ENCODE peak calls at places on chromosomes 6 and 20, in five cellular contexts. One of them, this sample, is unnamed.
A peak's percentile ranks its signal among the peaks of the same experiment; 100 is the strongest.

GRCh38 chr6:158143700-158144099 is 24.4 kb downstream of the SERAC1 start:
- DNase-seq in body of pancreas: no peak
- DNase-seq in CD8-positive, alpha-beta memory T cell: no peak
- DNase-seq in HCT116: no peak
- DNase-seq in psoas muscle: no peak
- DNase-seq in this sample: no peak

GRCh38 chr20:56518126-56518525 is 6.4 kb upstream of the FAM209A start:
- DNase-seq in body of pancreas: no peak
- DNase-seq in CD8-positive, alpha-beta memory T cell: no peak
- DNase-seq in HCT116: no peak
- DNase-seq in psoas muscle: no peak
- DNase-seq in this sample: no peak

GRCh38 chr6:53984163-53984562 is 127.1 kb upstream of the MLIP start:
- DNase-seq in body of pancreas: no peak
- DNase-seq in CD8-positive, alpha-beta memory T cell: no peak
- DNase-seq in HCT116: peak; percentile 86
- DNase-seq in psoas muscle: no peak
- DNase-seq in this sample: no peak

GRCh38 chr20:19504251-19504650 is 253.8 kb upstream of the RIN2 start:
- DNase-seq in body of pancreas: no peak
- DNase-seq in CD8-positive, alpha-beta memory T cell: no peak
- DNase-seq in HCT116: no peak
- DNase-seq in psoas muscle: no peak
- DNase-seq in this sample: no peak

GRCh38 chr20:32288225-32288849 is 10.9 kb downstream of the KIF3B start:
- DNase-seq in body of pancreas: no peak
- DNase-seq in CD8-positive, alpha-beta memory T cell: no peak
- DNase-seq in HCT116: no peak
- DNase-seq in psoas muscle: no peak
- DNase-seq in this sample: no peak

GRCh38 chr6:14858808-14859207 is 387.1 kb upstream of the JARID2 start:
- DNase-seq in body of pancreas: no peak
- DNase-seq in CD8-positive, alpha-beta memory T cell: no peak
- DNase-seq in HCT116: no peak
- DNase-seq in psoas muscle: no peak
- DNase-seq in this sample: no peak

GRCh38 chr6:117483004-117483644 is 650 bp downstream of the DCBLD1 start:
- DNase-seq in body of pancreas: peak; percentile 72
- DNase-seq in CD8-positive, alpha-beta memory T cell: no peak
- DNase-seq in HCT116: no peak
- DNase-seq in psoas muscle: peak; percentile 83
- DNase-seq in this sample: no peak

GRCh38 chr6:144581807-144582537 is 296.8 kb downstream of the UTRN start:
- DNase-seq in body of pancreas: no peak
- DNase-seq in CD8-positive, alpha-beta memory T cell: no peak
- DNase-seq in HCT116: peak; percentile 27
- DNase-seq in psoas muscle: no peak
- DNase-seq in this sample: no peak

GRCh38 chr6:68680244-68680643 is 45.2 kb downstream of the ADGRB3 start:
- DNase-seq in body of pancreas: no peak
- DNase-seq in CD8-positive, alpha-beta memory T cell: no peak
- DNase-seq in HCT116: no peak
- DNase-seq in psoas muscle: no peak
- DNase-seq in this sample: no peak

GRCh38 chr6:155050311-155050710 is 55.2 kb downstream of the TIAM2 start:
- DNase-seq in body of pancreas: no peak
- DNase-seq in CD8-positive, alpha-beta memory T cell: no peak
- DNase-seq in HCT116: no peak
- DNase-seq in psoas muscle: no peak
- DNase-seq in this sample: no peak

GRCh38 chr6:166672624-166673165 is 45.6 kb upstream of the RPS6KA2 start:
- DNase-seq in body of pancreas: no peak
- DNase-seq in CD8-positive, alpha-beta memory T cell: no peak
- DNase-seq in HCT116: no peak
- DNase-seq in psoas muscle: no peak
- DNase-seq in this sample: no peak

GRCh38 chr20:11849976-11850670 is 67.6 kb upstream of the BTBD3 start:
- DNase-seq in body of pancreas: no peak
- DNase-seq in CD8-positive, alpha-beta memory T cell: no peak
- DNase-seq in HCT116: peak; percentile 8
- DNase-seq in psoas muscle: peak; percentile 46
- DNase-seq in this sample: no peak

GRCh38 chr6:33314515-33314942 is 651 bp upstream of the TAPBP start:
- DNase-seq in body of pancreas: peak; percentile 56
- DNase-seq in CD8-positive, alpha-beta memory T cell: peak; percentile 74
- DNase-seq in HCT116: no peak
- DNase-seq in psoas muscle: peak; percentile 68
- DNase-seq in this sample: no peak

GRCh38 chr20:39632176-39632575 is 670.0 kb downstream of the DHX35 start:
- DNase-seq in body of pancreas: no peak
- DNase-seq in CD8-positive, alpha-beta memory T cell: no peak
- DNase-seq in HCT116: no peak
- DNase-seq in psoas muscle: no peak
- DNase-seq in this sample: no peak

DNA sequence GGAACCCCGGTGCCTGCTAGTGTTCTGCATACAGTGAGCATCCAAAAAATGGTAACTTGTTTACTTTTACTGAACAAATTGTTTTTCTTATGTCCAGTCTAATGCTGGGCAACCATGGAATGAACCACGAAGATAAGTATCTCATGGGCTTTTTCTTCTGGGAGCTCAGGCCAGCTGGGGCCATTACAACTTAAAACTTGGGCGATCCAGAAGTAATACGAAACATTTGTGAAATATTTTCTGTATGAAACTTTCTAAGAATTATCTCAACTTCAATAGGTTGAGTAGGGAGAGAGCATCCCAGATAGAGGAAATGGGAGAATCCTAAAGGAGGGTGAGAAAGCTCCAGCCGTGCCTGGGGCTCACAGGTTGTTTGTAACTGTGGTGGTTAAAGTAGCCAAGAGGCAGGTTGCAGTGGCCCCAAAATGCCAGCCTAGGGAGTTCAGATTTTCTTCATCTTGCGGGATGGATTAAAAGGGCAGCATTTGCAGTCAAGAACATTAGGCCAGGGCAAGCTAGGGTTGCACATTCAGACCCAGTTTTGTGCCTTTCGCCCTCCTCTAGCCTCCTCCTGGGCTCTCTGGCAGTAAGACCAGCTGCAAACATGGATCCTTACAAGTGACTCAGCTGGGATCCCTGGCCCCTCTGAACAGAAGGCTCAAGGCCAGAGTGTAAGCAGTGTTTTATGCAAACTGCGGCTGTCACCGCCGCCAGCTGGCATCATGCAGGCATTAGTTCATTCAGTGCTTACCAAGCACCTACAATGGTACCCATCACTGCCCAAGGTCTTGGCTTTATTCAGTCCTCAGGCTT is 41.5 kb downstream of the ELMO2 start:
- DNase-seq in body of pancreas: no peak
- DNase-seq in CD8-positive, alpha-beta memory T cell: no peak
- DNase-seq in HCT116: no peak
- DNase-seq in psoas muscle: no peak
- DNase-seq in this sample: no peak
- H3K4me1 ChIP-seq in body of pancreas: peaks cover 43% of the 10 kb centered on the region
- H3K4me1 ChIP-seq in CD8-positive, alpha-beta memory T cell: peaks cover 63% of the 10 kb centered on the region
- H3K4me1 ChIP-seq in HCT116: peaks cover 6% of the 10 kb centered on the region
- H3K4me1 ChIP-seq in psoas muscle: peaks cover 34% of the 10 kb centered on the region
- H3K4me1 ChIP-seq in this sample: no peaks in the 10 kb centered on the region

GRCh38 chr20:38472513-38473352 is at the start of gene RALGAPB:
- DNase-seq in body of pancreas: peak; percentile 99
- DNase-seq in CD8-positive, alpha-beta memory T cell: peak; percentile 98
- DNase-seq in HCT116: peak; percentile 98
- DNase-seq in psoas muscle: peak; percentile 100
- DNase-seq in this sample: peak; percentile 100

GRCh38 chr20:38471245-38471644 is 1.4 kb upstream of the RALGAPB start:
- DNase-seq in body of pancreas: no peak
- DNase-seq in CD8-positive, alpha-beta memory T cell: no peak
- DNase-seq in HCT116: no peak
- DNase-seq in psoas muscle: no peak
- DNase-seq in this sample: no peak

GRCh38 chr20:38471987-38472512 is 593 bp upstream of the RALGAPB start:
- DNase-seq in body of pancreas: no peak
- DNase-seq in CD8-positive, alpha-beta memory T cell: no peak
- DNase-seq in HCT116: no peak
- DNase-seq in psoas muscle: no peak
- DNase-seq in this sample: no peak

GRCh38 chr20:38477747-38478146 is 5.1 kb downstream of the RALGAPB start:
- DNase-seq in body of pancreas: no peak
- DNase-seq in CD8-positive, alpha-beta memory T cell: no peak
- DNase-seq in HCT116: no peak
- DNase-seq in psoas muscle: no peak
- DNase-seq in this sample: no peak

GRCh38 chr20:38473353-38473795 is 731 bp downstream of the RALGAPB start:
- DNase-seq in body of pancreas: peak; percentile 53
- DNase-seq in CD8-positive, alpha-beta memory T cell: no peak
- DNase-seq in HCT116: no peak
- DNase-seq in psoas muscle: no peak
- DNase-seq in this sample: no peak
- H3K27ac ChIP-seq in body of pancreas: peak overlapping the region; percentile 95
- H3K27ac ChIP-seq in CD8-positive, alpha-beta memory T cell: peak overlapping the region; percentile 86
- H3K27ac ChIP-seq in HCT116: peak overlapping the region; percentile 85
- H3K27ac ChIP-seq in psoas muscle: peak overlapping the region; percentile 90
- H3K27ac ChIP-seq in this sample: no peak overlapping the region

GRCh38 chr6:156864557-156864956 is 87.4 kb downstream of the ARID1B start:
- DNase-seq in body of pancreas: no peak
- DNase-seq in CD8-positive, alpha-beta memory T cell: no peak
- DNase-seq in HCT116: no peak
- DNase-seq in psoas muscle: no peak
- DNase-seq in this sample: no peak
- H3K4me1 ChIP-seq in body of pancreas: peaks cover 24% of the 10 kb centered on the region
- H3K4me1 ChIP-seq in CD8-positive, alpha-beta memory T cell: peaks cover 19% of the 10 kb centered on the region
- H3K4me1 ChIP-seq in HCT116: no peaks in the 10 kb centered on the region
- H3K4me1 ChIP-seq in psoas muscle: peaks cover 91% of the 10 kb centered on the region
- H3K4me1 ChIP-seq in this sample: peaks cover 4% of the 10 kb centered on the region

DNA sequence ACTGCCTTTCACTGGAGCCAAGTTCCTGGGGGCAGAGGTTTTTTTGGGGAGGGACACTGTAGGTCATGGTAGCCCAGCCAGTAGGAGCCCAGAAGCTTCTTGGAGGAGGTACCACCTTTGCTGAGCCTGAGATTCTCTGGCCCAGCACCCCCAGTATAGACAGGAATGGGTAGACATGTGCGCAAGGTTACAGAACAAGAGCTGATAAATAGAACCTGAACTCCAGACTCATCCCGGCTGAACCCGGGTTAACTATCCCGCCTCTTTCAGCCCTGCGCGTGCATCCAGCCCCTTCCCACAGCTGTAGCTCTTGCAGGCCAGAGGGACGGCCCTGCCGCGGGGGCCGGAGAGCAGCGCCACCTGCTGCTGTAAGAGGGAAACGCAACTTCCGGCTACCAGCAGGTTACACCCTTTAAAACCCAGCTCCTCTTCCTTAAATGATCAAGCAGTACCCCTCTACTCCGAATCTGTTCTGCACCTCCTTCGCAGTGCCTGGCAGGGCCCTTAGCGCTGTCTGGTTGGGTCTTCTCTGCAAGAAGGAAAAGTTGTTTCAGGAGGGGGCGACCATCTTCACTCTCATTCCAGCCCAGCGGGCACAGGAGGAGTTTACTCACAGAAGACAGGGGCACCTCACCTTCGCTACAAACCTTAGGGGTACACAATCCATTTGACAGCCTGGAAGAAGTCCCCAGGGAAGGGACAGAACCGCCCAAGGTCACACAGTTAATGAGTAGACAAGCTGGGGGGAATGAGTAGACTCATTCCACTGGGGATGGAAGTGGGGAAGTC is 7.5 kb downstream of the SRXN1 start:
- DNase-seq in body of pancreas: peak; percentile 75
- DNase-seq in CD8-positive, alpha-beta memory T cell: peak; percentile 51
- DNase-seq in HCT116: peak; percentile 41
- DNase-seq in psoas muscle: peak; percentile 83
- DNase-seq in this sample: peak; percentile 82
- H3K27ac ChIP-seq in body of pancreas: no peak overlapping the region
- H3K27ac ChIP-seq in CD8-positive, alpha-beta memory T cell: no peak overlapping the region
- H3K27ac ChIP-seq in HCT116: peak overlapping the region; percentile 16
- H3K27ac ChIP-seq in psoas muscle: peak overlapping the region; percentile 42
- H3K27ac ChIP-seq in this sample: no peak overlapping the region

DNA sequence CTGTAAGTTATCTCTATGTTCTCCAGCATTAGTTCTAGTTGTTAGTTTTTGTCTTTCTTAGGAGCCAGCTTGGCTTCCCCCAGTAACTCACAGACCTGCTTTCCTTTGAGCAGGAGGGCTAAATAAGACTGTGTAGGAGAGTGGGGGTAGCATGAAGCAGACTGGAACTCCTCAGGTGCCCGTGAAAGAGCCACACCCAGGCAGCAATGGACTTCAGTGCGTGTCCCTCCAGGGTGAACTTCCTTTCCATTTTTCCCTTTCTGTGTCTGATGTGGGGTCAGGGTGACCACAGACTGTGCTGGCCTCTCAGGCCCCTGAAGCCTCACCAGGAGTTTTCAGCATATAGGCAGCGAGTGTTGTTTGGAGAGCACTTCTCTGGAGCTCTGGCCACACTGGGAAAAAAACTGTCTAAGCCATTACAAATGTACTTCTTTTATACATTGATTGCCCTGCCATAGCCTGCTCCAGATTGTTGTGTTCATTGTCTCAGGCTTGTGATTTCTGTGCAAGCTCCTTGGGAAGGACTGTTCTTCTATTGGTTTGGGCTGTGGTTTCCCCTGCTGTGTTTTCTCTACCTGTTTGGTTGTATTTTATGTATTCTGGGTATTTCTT is 55.7 kb downstream of the SH3BGRL2 start:
- DNase-seq in body of pancreas: no peak
- DNase-seq in CD8-positive, alpha-beta memory T cell: no peak
- DNase-seq in HCT116: no peak
- DNase-seq in psoas muscle: no peak
- DNase-seq in this sample: no peak
- H3K4me1 ChIP-seq in body of pancreas: peaks cover 40% of the 10 kb centered on the region
- H3K4me1 ChIP-seq in CD8-positive, alpha-beta memory T cell: no peaks in the 10 kb centered on the region
- H3K4me1 ChIP-seq in HCT116: no peaks in the 10 kb centered on the region
- H3K4me1 ChIP-seq in psoas muscle: peaks cover 7% of the 10 kb centered on the region
- H3K4me1 ChIP-seq in this sample: no peaks in the 10 kb centered on the region

GRCh38 chr6:157070403-157071107 is 252.8 kb downstream of the TMEM242 start:
- DNase-seq in body of pancreas: no peak
- DNase-seq in CD8-positive, alpha-beta memory T cell: no peak
- DNase-seq in HCT116: no peak
- DNase-seq in psoas muscle: no peak
- DNase-seq in this sample: no peak
- H3K27ac ChIP-seq in body of pancreas: no peak overlapping the region
- H3K27ac ChIP-seq in CD8-positive, alpha-beta memory T cell: no peak overlapping the region
- H3K27ac ChIP-seq in HCT116: no peak overlapping the region
- H3K27ac ChIP-seq in psoas muscle: no peak overlapping the region
- H3K27ac ChIP-seq in this sample: no peak overlapping the region

GRCh38 chr6:35046098-35046497 is 95.0 kb downstream of the TCP11 start:
- DNase-seq in body of pancreas: no peak
- DNase-seq in CD8-positive, alpha-beta memory T cell: no peak
- DNase-seq in HCT116: no peak
- DNase-seq in psoas muscle: no peak
- DNase-seq in this sample: no peak
- H3K4me1 ChIP-seq in body of pancreas: peaks cover 57% of the 10 kb centered on the region
- H3K4me1 ChIP-seq in CD8-positive, alpha-beta memory T cell: peaks cover 12% of the 10 kb centered on the region
- H3K4me1 ChIP-seq in HCT116: no peaks in the 10 kb centered on the region
- H3K4me1 ChIP-seq in psoas muscle: peaks cover 56% of the 10 kb centered on the region
- H3K4me1 ChIP-seq in this sample: peaks cover 21% of the 10 kb centered on the region

GRCh38 chr20:45345104-45345936 is 2.9 kb downstream of the SDC4 start:
- DNase-seq in body of pancreas: peak; percentile 71
- DNase-seq in CD8-positive, alpha-beta memory T cell: no peak
- DNase-seq in HCT116: no peak
- DNase-seq in psoas muscle: no peak
- DNase-seq in this sample: no peak
- H3K27ac ChIP-seq in body of pancreas: peak overlapping the region; percentile 98
- H3K27ac ChIP-seq in CD8-positive, alpha-beta memory T cell: no peak overlapping the region
- H3K27ac ChIP-seq in HCT116: peak overlapping the region; percentile 82
- H3K27ac ChIP-seq in psoas muscle: peak overlapping the region; percentile 94
- H3K27ac ChIP-seq in this sample: no peak overlapping the region

This sample was measured in iPS DF 6.9.